ENCODE peak calls at places on chromosomes 4 and X, in six cellular contexts. O, B, Z, M, H and K are unnamed samples.

GRCh38 chrX:50888884-50889283 is 21.7 kb upstream of the BMP15 start:
- DNase-seq in O (no peak), B (no peak), Z (no peak), M (no peak), H (no peak), K (no peak)

GRCh38 chrX:103877571-103877970 is 45.5 kb upstream of the RAB9B start:
- DNase-seq in O (no peak), B (no peak), Z (no peak), M (no peak), H (no peak), K (peak)

GRCh38 chrX:65488496-65488895 is 46.1 kb downstream of the LAS1L start:
- DNase-seq in O (peak), B (no peak), Z (no peak), M (no peak), H (no peak), K (peak)

GRCh38 chr4:68129793-68130192 is at the start of gene TMPRSS11F:
- DNase-seq in O (peak), B (no peak), Z (no peak), M (no peak), H (no peak), K (no peak)

GRCh38 chr4:24607338-24607737 is 23.0 kb upstream of the DHX15 start:
- DNase-seq in O (no peak), B (no peak), Z (no peak), M (no peak), H (no peak), K (no peak)

GRCh38 chrX:100928660-100929613 is at the start of gene XKRX:
- DNase-seq in O (peak), B (peak), Z (peak), M (peak), H (peak), K (peak)

GRCh38 chr4:2763511-2763967 is 7.4 kb upstream of the TNIP2 start:
- DNase-seq in O (no peak), B (no peak), Z (peak), M (no peak), H (peak), K (no peak)

GRCh38 chr4:152073738-152074137 is 312.9 kb upstream of the GATB start:
- DNase-seq in O (peak), B (no peak), Z (peak), M (no peak), H (no peak), K (peak)

GRCh38 chr4:81120055-81120454 is 89.5 kb downstream of the BMP3 start:
- DNase-seq in O (no peak), B (no peak), Z (no peak), M (no peak), H (no peak), K (no peak)

GRCh38 chr4:62670509-62670908 is 1470.4 kb downstream of the ADGRL3 start:
- DNase-seq in O (no peak), B (no peak), Z (no peak), M (no peak), H (no peak), K (peak)

GRCh38 chrX:35166023-35166422 is 223.4 kb downstream of the FAM47B start:
- DNase-seq in O (no peak), B (no peak), Z (no peak), M (no peak), H (no peak), K (no peak)

GRCh38 chr4:1846580-1846979 is 9.4 kb downstream of the LETM1 start:
- DNase-seq in O (no peak), B (no peak), Z (no peak), M (no peak), H (no peak), K (no peak)

GRCh38 chr4:41360911-41361830 is 104.4 kb downstream of the UCHL1 start:
- DNase-seq in O (peak), B (no peak), Z (peak), M (peak), H (peak), K (peak)

GRCh38 chr4:83208371-83208770 is 76.2 kb downstream of the COQ2 start:
- DNase-seq in O (no peak), B (no peak), Z (no peak), M (no peak), H (no peak), K (no peak)

GRCh38 chrX:110284159-110284558 is 33.7 kb downstream of the AMMECR1 start:
- DNase-seq in O (peak), B (no peak), Z (no peak), M (no peak), H (no peak), K (peak)

GRCh38 chr4:184397516-184398163 is 76.7 kb downstream of the IRF2 start:
- DNase-seq in O (no peak), B (no peak), Z (no peak), M (no peak), H (no peak), K (no peak)

GRCh38 chrX:136354201-136354600 is 53.4 kb downstream of the ADGRG4 start:
- DNase-seq in O (no peak), B (no peak), Z (no peak), M (no peak), H (no peak), K (no peak)

GRCh38 chrX:144006811-144007210 is 122.9 kb downstream of the UBE2NL start:
- DNase-seq in O (no peak), B (no peak), Z (no peak), M (no peak), H (no peak), K (peak)

GRCh38 chr4:1948232-1948631 is 60.5 kb downstream of the NELFA start:
- DNase-seq in O (no peak), B (no peak), Z (no peak), M (no peak), H (no peak), K (no peak)

GRCh38 chr4:102705391-102705935 is 55.3 kb downstream of the MANBA start:
- DNase-seq in O (peak), B (no peak), Z (no peak), M (no peak), H (no peak), K (no peak)

GRCh38 chrX:65821721-65822496 is 154.5 kb downstream of the MSN start:
- DNase-seq in O (peak), B (no peak), Z (peak), M (peak), H (peak), K (no peak)

GRCh38 chr4:25814323-25814722 is 48.5 kb downstream of the SEL1L3 start:
- DNase-seq in O (no peak), B (no peak), Z (peak), M (no peak), H (peak), K (peak)

GRCh38 chrX:55196688-55197087 is 23.5 kb upstream of the PAGE5 start:
- DNase-seq in O (peak), B (no peak), Z (no peak), M (no peak), H (no peak), K (no peak)

GRCh38 chr4:6011271-6011671 is 7.0 kb downstream of the C4orf50 start:
- DNase-seq in O (no peak), B (no peak), Z (no peak), M (no peak), H (no peak), K (no peak)

GRCh38 chr4:66741081-66741480 is 804.2 kb downstream of the CENPC start:
- DNase-seq in O (no peak), B (no peak), Z (no peak), M (no peak), H (no peak), K (peak)

GRCh38 chr4:147059064-147059731 is 113.5 kb upstream of the TTC29 start:
- DNase-seq in O (no peak), B (no peak), Z (no peak), M (no peak), H (no peak), K (no peak)

GRCh38 chr4:2217726-2218125 is 24.2 kb downstream of the HAUS3 start:
- DNase-seq in O (peak), B (no peak), Z (no peak), M (no peak), H (no peak), K (peak)

GRCh38 chr4:81627617-81628016 is 155.9 kb upstream of the RASGEF1B start:
- DNase-seq in O (peak), B (no peak), Z (no peak), M (no peak), H (no peak), K (no peak)

GRCh38 chr4:81592698-81593097 is 121.0 kb upstream of the RASGEF1B start:
- DNase-seq in O (no peak), B (no peak), Z (no peak), M (no peak), H (no peak), K (no peak)

GRCh38 chr4:130099159-130099558 is 1003.2 kb downstream of the C4orf33 start:
- DNase-seq in O (no peak), B (no peak), Z (no peak), M (no peak), H (no peak), K (no peak)

GRCh38 chr4:17166954-17167353 is 268.5 kb upstream of the LDB2 start:
- DNase-seq in O (no peak), B (no peak), Z (peak), M (no peak), H (peak), K (no peak)

GRCh38 chrX:147958316-147958715 is 22.8 kb upstream of the FMR1NB start:
- DNase-seq in O (no peak), B (no peak), Z (no peak), M (no peak), H (no peak), K (peak)